ENCODE peak calls at places on chromosomes 5 and 9, in four cellular contexts. One of them, this sample, is unnamed.

GRCh38 chr9:87556039-87556438 is 58.4 kb downstream of the DAPK1 start:
- DNase-seq in IMR-90: no peak
- DNase-seq in H9: no peak
- DNase-seq in H1: no peak
- DNase-seq in this sample: no peak

GRCh38 chr9:110835859-110836271 is 167.3 kb downstream of the MUSK start:
- DNase-seq in H9: no peak
- DNase-seq in IMR-90: peak; percentile 61
- DNase-seq in H1: no peak
- DNase-seq in this sample: no peak

GRCh38 chr5:65952259-65952658 is 25.9 kb downstream of the ERBIN start:
- DNase-seq in H9: no peak
- DNase-seq in H1: no peak
- DNase-seq in IMR-90: no peak
- DNase-seq in this sample: no peak

GRCh38 chr9:133979124-133979920 is 12.8 kb downstream of the VAV2 start:
- DNase-seq in IMR-90: peak; percentile 37
- DNase-seq in H1: no peak
- DNase-seq in H9: peak; percentile 31
- DNase-seq in this sample: no peak

GRCh38 chr5:35852084-35852734 is 4.5 kb upstream of the IL7R start:
- DNase-seq in H9: peak; percentile 35
- DNase-seq in H1: no peak
- DNase-seq in IMR-90: peak; percentile 43
- DNase-seq in this sample: no peak

GRCh38 chr9:111661150-111661801 is at the start of gene GNG10:
- DNase-seq in H1: no peak
- DNase-seq in H9: peak; percentile 51
- DNase-seq in IMR-90: peak; percentile 52
- DNase-seq in this sample: peak; percentile 85

GRCh38 chr9:81902601-81903000 is 25.6 kb upstream of the SPATA31D4 start:
- DNase-seq in IMR-90: peak; percentile 46
- DNase-seq in H1: no peak
- DNase-seq in H9: no peak
- DNase-seq in this sample: no peak

GRCh38 chr5:78236046-78236445 is 58.5 kb downstream of the AP3B1 start:
- DNase-seq in H1: no peak
- DNase-seq in H9: no peak
- DNase-seq in IMR-90: peak; percentile 24
- DNase-seq in this sample: no peak

GRCh38 chr5:51378415-51378777 is 4.9 kb upstream of the ISL1 start:
- DNase-seq in H1: no peak
- DNase-seq in IMR-90: no peak
- DNase-seq in H9: peak; percentile 64
- DNase-seq in this sample: peak; percentile 76

GRCh38 chr9:92612292-92612691 is 57.6 kb downstream of the IPPK start:
- DNase-seq in H1: no peak
- DNase-seq in H9: no peak
- DNase-seq in IMR-90: no peak
- DNase-seq in this sample: no peak

GRCh38 chr5:148443998-148444397 is 60.2 kb downstream of the FBXO38 start:
- DNase-seq in H9: no peak
- DNase-seq in IMR-90: peak; percentile 78
- DNase-seq in H1: no peak
- DNase-seq in this sample: peak; percentile 74

GRCh38 chr9:84711398-84711777 is 41.9 kb downstream of the NTRK2 start:
- DNase-seq in H9: no peak
- DNase-seq in H1: no peak
- DNase-seq in IMR-90: no peak
- DNase-seq in this sample: no peak

GRCh38 chr5:116990010-116990409 is 415.4 kb upstream of the SEMA6A start:
- DNase-seq in H9: no peak
- DNase-seq in IMR-90: no peak
- DNase-seq in H1: no peak
- DNase-seq in this sample: no peak

GRCh38 chr5:474826-475661 is 32.1 kb downstream of the EXOC3 start:
- DNase-seq in H9: no peak
- DNase-seq in H1: no peak
- DNase-seq in IMR-90: peak; percentile 9
- DNase-seq in this sample: no peak

GRCh38 chr5:172412724-172413260 is 41.5 kb downstream of the SH3PXD2B start:
- DNase-seq in H9: no peak
- DNase-seq in IMR-90: peak; percentile 95
- DNase-seq in H1: no peak
- DNase-seq in this sample: no peak

GRCh38 chr9:34771023-34771422 is 61.1 kb upstream of the CCL21 start:
- DNase-seq in IMR-90: no peak
- DNase-seq in H9: no peak
- DNase-seq in H1: no peak
- DNase-seq in this sample: no peak

GRCh38 chr9:72856985-72857631 is 95.7 kb downstream of the ALDH1A1 start:
- DNase-seq in H1: no peak
- DNase-seq in H9: no peak
- DNase-seq in IMR-90: peak; percentile 56
- DNase-seq in this sample: peak; percentile 74

GRCh38 chr9:6827370-6827949 is 69.7 kb downstream of the KDM4C start:
- DNase-seq in H1: no peak
- DNase-seq in H9: no peak
- DNase-seq in IMR-90: peak; percentile 54
- DNase-seq in this sample: peak; percentile 89

GRCh38 chr5:74386571-74387334 is 253.8 kb downstream of the ENC1 start:
- DNase-seq in IMR-90: peak; percentile 75
- DNase-seq in H9: no peak
- DNase-seq in H1: no peak
- DNase-seq in this sample: no peak

GRCh38 chr5:92309336-92309991 is 926.3 kb upstream of the ARRDC3 start:
- DNase-seq in H9: no peak
- DNase-seq in H1: no peak
- DNase-seq in IMR-90: peak; percentile 59
- DNase-seq in this sample: peak; percentile 23

GRCh38 chr9:7316967-7317366 is 482.6 kb downstream of the DMAC1 start:
- DNase-seq in H1: no peak
- DNase-seq in H9: no peak
- DNase-seq in IMR-90: no peak
- DNase-seq in this sample: peak; percentile 11

GRCh38 chr5:178312900-178313299 is 80.3 kb upstream of the PHYKPL start:
- DNase-seq in H9: no peak
- DNase-seq in H1: no peak
- DNase-seq in IMR-90: no peak
- DNase-seq in this sample: no peak

GRCh38 chr9:93682155-93682968 is 106.0 kb downstream of the PHF2 start:
- DNase-seq in H9: peak; percentile 91
- DNase-seq in IMR-90: peak; percentile 23
- DNase-seq in H1: peak; percentile 60
- DNase-seq in this sample: peak; percentile 95

GRCh38 chr5:37786855-37787254 is 53.0 kb downstream of the GDNF start:
- DNase-seq in H1: no peak
- DNase-seq in H9: no peak
- DNase-seq in IMR-90: peak; percentile 85
- DNase-seq in this sample: peak; percentile 28

GRCh38 chr9:80926611-80927010 is 762.7 kb downstream of the TLE1 start:
- DNase-seq in H9: no peak
- DNase-seq in H1: no peak
- DNase-seq in IMR-90: no peak
- DNase-seq in this sample: no peak

GRCh38 chr9:81687521-81688261 is 1.7 kb downstream of the TLE1 start:
- DNase-seq in H1: no peak
- DNase-seq in H9: peak; percentile 82
- DNase-seq in IMR-90: no peak
- DNase-seq in this sample: peak; percentile 67

GRCh38 chr5:114192108-114192507 is 169.8 kb upstream of the KCNN2 start:
- DNase-seq in IMR-90: peak; percentile 88
- DNase-seq in H1: no peak
- DNase-seq in H9: no peak
- DNase-seq in this sample: no peak

GRCh38 chr5:34061993-34062392 is 19.0 kb upstream of the C1QTNF3 start:
- DNase-seq in IMR-90: no peak
- DNase-seq in H1: no peak
- DNase-seq in H9: no peak
- DNase-seq in this sample: no peak

GRCh38 chr5:109619024-109619460 is 70.7 kb upstream of the MAN2A1 start:
- DNase-seq in IMR-90: no peak
- DNase-seq in H9: no peak
- DNase-seq in H1: no peak
- DNase-seq in this sample: no peak

DNA sequence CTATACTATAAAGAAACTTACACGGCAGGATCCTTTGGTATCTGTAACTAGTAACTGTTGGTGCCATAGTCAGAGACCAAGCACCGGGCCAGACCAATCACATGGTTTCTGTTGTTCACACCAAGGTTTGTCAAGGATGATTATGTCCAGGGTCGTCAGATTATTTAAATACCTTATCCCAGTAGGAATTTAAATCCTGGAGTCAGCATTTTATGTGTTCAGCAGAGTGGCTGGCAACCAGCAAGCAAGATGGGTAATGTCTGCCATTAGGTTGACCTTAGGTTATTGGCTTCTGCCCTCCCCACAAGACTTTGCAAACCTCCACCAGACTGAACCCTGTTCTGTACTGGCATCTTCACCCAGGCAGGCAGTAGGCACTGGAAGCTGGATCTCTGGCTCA is 39.3 kb upstream of the TMOD1 start:
- DNase-seq in H9: no peak
- DNase-seq in IMR-90: no peak
- DNase-seq in H1: no peak
- DNase-seq in this sample: no peak
- H3K18ac ChIP-seq in H9: no peak overlapping the region
- H3K18ac ChIP-seq in IMR-90: no peak overlapping the region
- H3K18ac ChIP-seq in H1: no peak overlapping the region
- H3K18ac ChIP-seq in this sample: no peak overlapping the region

GRCh38 chr5:160385496-160385895 is 14.4 kb downstream of the FAM200C start:
- DNase-seq in H9: no peak
- DNase-seq in IMR-90: no peak
- DNase-seq in H1: no peak
- DNase-seq in this sample: no peak

GRCh38 chr5:160390787-160391696 is 8.8 kb downstream of the FAM200C start:
- DNase-seq in H1: no peak
- DNase-seq in H9: no peak
- DNase-seq in IMR-90: peak; percentile 36
- DNase-seq in this sample: peak; percentile 23

GRCh38 chr5:160382361-160382760 is 11.9 kb upstream of the C1QTNF2 start:
- DNase-seq in IMR-90: no peak
- DNase-seq in H9: no peak
- DNase-seq in H1: no peak
- DNase-seq in this sample: no peak

GRCh38 chr5:160387445-160387844 is 12.4 kb downstream of the FAM200C start:
- DNase-seq in IMR-90: no peak
- DNase-seq in H1: no peak
- DNase-seq in H9: no peak
- DNase-seq in this sample: no peak
- H3K56ac ChIP-seq in IMR-90: no peak overlapping the region
- H3K56ac ChIP-seq in H1: no peak overlapping the region
- H3K56ac ChIP-seq in H9: no peak overlapping the region
- H3K56ac ChIP-seq in this sample: no peak overlapping the region

GRCh38 chr5:107313921-107314320 is 356.8 kb downstream of the EFNA5 start:
- DNase-seq in H9: no peak
- DNase-seq in H1: no peak
- DNase-seq in IMR-90: no peak
- DNase-seq in this sample: no peak
- H3K4ac ChIP-seq in H9: no peak overlapping the region
- H3K4ac ChIP-seq in H1: no peak overlapping the region
- H3K4ac ChIP-seq in IMR-90: no peak overlapping the region
- H3K4ac ChIP-seq in this sample: no peak overlapping the region

GRCh38 chr5:123035320-123035949 is 1.1 kb downstream of the PPIC start:
- DNase-seq in H9: peak; percentile 83
- DNase-seq in H1: peak; percentile 29
- DNase-seq in IMR-90: peak; percentile 27
- DNase-seq in this sample: peak; percentile 83

GRCh38 chr5:123039673-123040072 is 3.1 kb upstream of the PPIC start:
- DNase-seq in H1: no peak
- DNase-seq in IMR-90: no peak
- DNase-seq in H9: no peak
- DNase-seq in this sample: no peak

GRCh38 chr5:123037104-123037418 is 536 bp upstream of the PPIC start:
- DNase-seq in H9: no peak
- DNase-seq in H1: no peak
- DNase-seq in IMR-90: no peak
- DNase-seq in this sample: no peak

GRCh38 chr5:123035950-123036390 is 555 bp downstream of the PPIC start:
- DNase-seq in H9: peak; percentile 77
- DNase-seq in IMR-90: peak; percentile 29
- DNase-seq in H1: peak; percentile 17
- DNase-seq in this sample: peak; percentile 74

GRCh38 chr5:123036391-123037103 is at the start of gene PPIC:
- DNase-seq in H9: peak; percentile 86
- DNase-seq in H1: peak; percentile 36
- DNase-seq in IMR-90: peak; percentile 71
- DNase-seq in this sample: peak; percentile 86
- H3K18ac ChIP-seq in H9: no peak within 1 kb of the TSS
- H3K18ac ChIP-seq in H1: peak within 1 kb of the TSS; percentile 48
- H3K18ac ChIP-seq in IMR-90: peak within 1 kb of the TSS; percentile 76
- H3K18ac ChIP-seq in this sample: peak within 1 kb of the TSS; percentile 63

This sample was measured in mesendoderm.